ENCODE peak calls at places on chromosomes 6 and 20, in five cellular contexts. L is thoracic aorta, F is pancreas, O is GM20000, X is glutamatergic neuron. I is an unnamed sample.
A peak's percentile ranks its signal among the peaks of the same experiment; 100 is the strongest.

GRCh38 chr6:15207923-15208322 is 37.9 kb upstream of the JARID2 start:
- DNase-seq in X (no peak), L (no peak), F (no peak), O (no peak), I (no peak)

GRCh38 chr6:75493400-75494064 is at the start of gene FILIP1:
- DNase-seq in O (no peak), L (peak; percentile 36), X (no peak), F (peak; percentile 69), I (peak; percentile 46)

GRCh38 chr6:37565267-37566208 is 65.8 kb upstream of the CCDC167 start:
- DNase-seq in L (no peak), F (no peak), X (peak; percentile 97), O (peak; percentile 54), I (no peak)

GRCh38 chr20:61649879-61650200 is 397.8 kb downstream of the CDH4 start:
- DNase-seq in L (no peak), F (no peak), O (no peak), X (no peak), I (no peak)

GRCh38 chr6:11804706-11805105 is 26.1 kb upstream of the ADTRP start:
- DNase-seq in O (no peak), L (no peak), X (no peak), F (no peak), I (no peak)

GRCh38 chr6:107634147-107635057 is 144.5 kb downstream of the SOBP start:
- DNase-seq in X (peak; percentile 64), F (no peak), L (no peak), O (peak; percentile 54), I (no peak)

GRCh38 chr20:4699957-4700356 is 21.8 kb upstream of the PRND start:
- DNase-seq in O (no peak), F (no peak), X (no peak), L (no peak), I (no peak)

GRCh38 chr6:34491091-34491430 is 25.2 kb downstream of the PACSIN1 start:
- DNase-seq in X (no peak), L (no peak), F (no peak), O (no peak), I (no peak)

GRCh38 chr6:141969201-141969600 is 163.5 kb upstream of the GJE1 start:
- DNase-seq in L (no peak), O (no peak), F (no peak), X (no peak), I (no peak)

GRCh38 chr20:3312940-3313656 is 74.1 kb upstream of the SLC4A11 start:
- DNase-seq in O (no peak), X (no peak), F (peak; percentile 21), L (no peak), I (no peak)

GRCh38 chr6:116398366-116399005 is 27.7 kb downstream of the DSE start:
- DNase-seq in L (no peak), X (no peak), O (no peak), F (no peak), I (no peak)

GRCh38 chr6:145290122-145290521 is 445.2 kb downstream of the EPM2A start:
- DNase-seq in F (no peak), X (no peak), L (no peak), O (no peak), I (no peak)

GRCh38 chr6:6470112-6470511 is 118.4 kb upstream of the LY86 start:
- DNase-seq in L (no peak), O (no peak), F (no peak), X (no peak), I (no peak)

GRCh38 chr6:105402981-105403935 is at the start of gene PREP:
- DNase-seq in F (peak; percentile 83), L (peak; percentile 15), X (peak; percentile 86), O (peak; percentile 97), I (peak; percentile 87)

GRCh38 chr6:127186889-127187288 is 68.4 kb downstream of the RSPO3 start:
- DNase-seq in X (peak; percentile 89), O (peak; percentile 33), L (peak; percentile 3), F (peak; percentile 41), I (peak; percentile 66)

GRCh38 chr6:36323062-36323461 is 13.6 kb downstream of the BNIP5 start:
- DNase-seq in O (no peak), X (peak; percentile 58), L (no peak), F (no peak), I (no peak)

GRCh38 chr6:6695711-6696048 is 107.2 kb downstream of the LY86 start:
- DNase-seq in F (no peak), O (no peak), L (no peak), X (no peak), I (no peak)

GRCh38 chr20:17797579-17797978 is 97.8 kb downstream of the BANF2 start:
- DNase-seq in L (no peak), X (no peak), F (no peak), O (no peak), I (no peak)

GRCh38 chr6:128463942-128464341 is 56.5 kb downstream of the PTPRK start:
- DNase-seq in X (no peak), F (no peak), L (no peak), O (no peak), I (no peak)

GRCh38 chr6:159390384-159390783 is 221.2 kb downstream of the FNDC1 start:
- DNase-seq in X (no peak), F (no peak), O (no peak), L (no peak), I (no peak)

GRCh38 chr6:45741437-45742166 is 274.1 kb downstream of the CLIC5 start:
- DNase-seq in L (no peak), F (peak; percentile 18), O (peak; percentile 24), X (no peak), I (peak; percentile 28)

GRCh38 chr6:111914617-111915016 is 41.4 kb upstream of the FYN start:
- DNase-seq in X (no peak), O (no peak), F (no peak), L (no peak), I (no peak)

DNA sequence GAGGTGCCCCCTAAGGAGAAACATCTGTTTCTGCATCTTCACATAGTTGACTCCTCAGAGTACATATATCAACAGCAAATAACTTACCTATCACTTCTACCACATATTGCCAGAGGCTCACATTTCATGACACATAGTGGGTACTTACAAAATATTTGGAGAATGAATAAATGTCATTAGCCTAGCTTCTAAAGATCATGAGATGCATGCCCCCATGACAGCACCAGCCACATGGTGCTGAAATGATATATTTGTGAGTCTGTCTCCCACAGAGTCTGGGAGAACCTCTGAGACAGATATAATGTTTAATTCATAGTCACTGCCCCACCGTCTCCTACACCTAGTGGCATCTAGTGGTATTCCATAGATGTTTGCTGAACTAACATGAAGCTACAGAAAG is 555.6 kb downstream of the KIF16B start:
- DNase-seq in X (no peak), O (no peak), F (no peak), L (no peak), I (no peak)
- TF ChIP-seq CTCF in X (peak; percentile 11), O (no peak), F (no peak), L (no peak), I (no peak)

GRCh38 chr6:97591955-97592354 is 308.9 kb upstream of the MMS22L start:
- DNase-seq in F (no peak), X (no peak), O (no peak), L (no peak), I (no peak)
- TF ChIP-seq CTCF in F (no peak), X (no peak), O (no peak), L (no peak), I (no peak)

DNA sequence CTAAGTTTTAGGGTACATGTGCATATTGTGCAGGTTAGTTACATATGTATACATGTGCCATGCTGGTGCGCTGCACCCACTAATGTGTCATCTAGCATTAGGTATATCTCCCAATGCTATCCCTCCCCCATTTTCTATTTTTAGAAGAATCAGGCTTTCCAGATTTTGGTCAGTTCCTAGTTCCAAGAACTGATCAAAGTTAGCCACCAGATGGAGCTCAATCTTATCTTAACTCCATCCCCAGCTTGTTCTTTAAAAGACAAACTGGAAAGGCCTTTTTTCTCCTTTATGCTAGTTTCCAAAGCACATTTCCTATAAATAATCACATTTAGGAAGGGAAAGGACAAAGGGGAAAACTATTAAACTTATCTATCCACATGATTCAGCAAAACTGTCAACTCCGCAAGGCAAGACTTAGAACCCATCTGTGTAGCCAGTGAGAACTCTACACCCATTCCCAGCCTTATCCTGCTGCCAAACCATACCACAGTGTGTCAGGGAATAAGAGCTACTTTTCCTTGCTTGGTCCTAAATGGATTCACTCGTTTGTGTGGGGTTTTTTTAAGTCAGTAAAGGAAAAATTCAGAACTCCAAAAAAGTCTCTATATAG is 22.8 kb upstream of the KHDC1 start:
- DNase-seq in L (no peak), F (no peak), O (no peak), X (no peak), I (no peak)
- TF ChIP-seq CTCF in L (peak; percentile 51), F (no peak), O (no peak), X (no peak), I (no peak)

DNA sequence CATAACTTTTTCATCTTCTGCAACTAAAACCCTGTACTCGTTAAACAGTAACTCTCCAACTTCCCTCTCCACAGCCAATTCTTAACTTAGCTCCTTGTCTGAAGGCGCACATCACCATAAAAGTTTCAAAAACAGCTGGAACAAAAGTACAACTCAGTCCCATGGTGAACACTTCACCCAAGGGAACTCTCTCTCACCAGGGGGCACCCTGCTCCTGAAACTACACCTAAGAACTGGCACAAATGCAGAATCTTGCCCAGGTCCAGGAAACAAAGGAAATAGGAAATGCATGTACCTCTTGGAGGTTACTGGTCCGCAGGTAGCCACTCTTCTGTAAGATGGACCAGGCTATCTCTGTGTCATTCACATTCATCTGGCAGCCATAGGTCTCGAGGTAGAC is 6.6 kb downstream of the CDK5RAP1 start:
- DNase-seq in X (no peak), F (no peak), L (no peak), O (no peak), I (no peak)
- TF ChIP-seq CTCF in X (no peak), F (no peak), L (no peak), O (no peak), I (no peak)

GRCh38 chr6:157554747-157555146 is 173.8 kb downstream of the ZDHHC14 start:
- DNase-seq in X (no peak), O (no peak), L (no peak), F (no peak), I (no peak)

GRCh38 chr6:157556671-157557430 is 175.9 kb downstream of the ZDHHC14 start:
- DNase-seq in O (no peak), X (no peak), L (no peak), F (peak; percentile 75), I (no peak)

GRCh38 chr6:157558049-157558448 is 177.1 kb downstream of the ZDHHC14 start:
- DNase-seq in F (no peak), L (no peak), O (no peak), X (no peak), I (no peak)

GRCh38 chr6:157557541-157557940 is 176.6 kb downstream of the ZDHHC14 start:
- DNase-seq in F (no peak), O (peak; percentile 61), L (no peak), X (no peak), I (no peak)

DNA sequence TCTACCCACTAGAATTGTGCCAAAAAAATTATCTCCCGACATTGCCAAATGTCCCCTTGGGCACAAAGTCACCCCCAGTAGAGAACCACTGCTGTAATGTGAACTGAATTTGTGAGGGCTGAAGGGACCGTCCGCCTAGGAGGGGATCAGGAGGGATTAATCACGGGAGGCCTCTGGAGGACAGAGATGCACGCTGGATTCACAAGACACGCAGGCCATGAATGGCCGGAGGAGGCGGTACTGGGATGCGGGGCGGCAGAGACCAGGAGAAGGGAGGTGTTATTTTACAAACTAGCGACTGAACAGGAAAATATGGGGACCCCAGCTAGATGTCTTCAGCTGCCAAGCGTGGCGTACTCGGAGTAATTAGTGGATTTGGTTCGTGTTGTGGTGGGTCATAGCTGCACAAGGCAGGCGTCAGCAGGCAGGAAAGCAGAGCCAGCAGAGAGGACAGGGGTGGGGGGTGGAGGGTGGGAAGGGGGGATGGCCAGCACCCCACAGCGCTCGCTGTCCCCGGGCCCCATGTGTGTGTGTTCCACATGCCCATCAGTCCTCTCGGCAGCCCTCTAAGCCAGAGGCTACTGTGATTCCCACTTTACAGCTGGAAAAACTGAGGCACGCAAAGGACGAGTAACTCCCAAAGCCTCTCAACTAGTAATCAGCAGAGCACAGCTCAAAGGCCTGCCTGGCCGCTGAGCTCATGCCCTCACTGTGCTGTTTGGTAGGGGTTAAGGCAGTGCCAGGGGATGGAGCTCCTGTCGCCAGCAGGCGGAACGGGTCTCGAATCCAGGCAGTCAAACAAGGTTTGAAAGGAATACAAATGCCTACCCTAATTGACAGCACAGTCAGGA is 175.0 kb downstream of the ZDHHC14 start:
- DNase-seq in L (no peak), O (no peak), F (no peak), X (no peak), I (no peak)
- TF ChIP-seq CTCF in L (no peak), O (no peak), F (no peak), X (no peak), I (no peak)

I was measured in lung.